ENCODE peak calls at places on chromosomes 7 and 10, in four cellular contexts. M is GM12865, I is endothelial cell, T is adrenal gland. B is an unnamed sample.

GRCh38 chr7:29995652-29996051 is 6.1 kb upstream of the SCRN1 start:
- DNase-seq in M (no peak), I (no peak), T (no peak), B (no peak)

GRCh38 chr7:83663131-83663530 is 14.2 kb upstream of the SEMA3E start:
- DNase-seq in M (no peak), I (no peak), T (no peak), B (no peak)

GRCh38 chr10:126841341-126841902 is 63.8 kb upstream of the DOCK1 start:
- DNase-seq in M (no peak), I (no peak), T (no peak), B (no peak)

GRCh38 chr10:132515811-132516726 is 21.5 kb upstream of the INPP5A start:
- DNase-seq in M (no peak), I (no peak), T (no peak), B (peak)

GRCh38 chr7:133623716-133624115 is 370.8 kb downstream of the EXOC4 start:
- DNase-seq in M (no peak), I (no peak), T (no peak), B (no peak)

GRCh38 chr7:7203813-7204575 is 21.6 kb downstream of the C1GALT1 start:
- DNase-seq in M (peak), I (no peak), T (no peak), B (no peak)

GRCh38 chr7:1667566-1668485 is 2.3 kb upstream of the ELFN1 start:
- DNase-seq in M (no peak), I (peak), T (no peak), B (peak)

GRCh38 chr7:151271699-151272355 is 23.3 kb upstream of the SMARCD3 start:
- DNase-seq in M (no peak), I (no peak), T (peak), B (no peak)

GRCh38 chr7:7707756-7708310 is 10.6 kb downstream of the RPA3 start:
- DNase-seq in M (no peak), I (no peak), T (no peak), B (no peak)

B was measured in ovary.